ENCODE peak calls at places on chromosomes 1 and 21, in four cellular contexts. O is central memory CD4-positive, alpha-beta T cell; R is Calu3; T is T-cell. Y is an unnamed sample.
A peak's percentile ranks its signal among the peaks of the same experiment; 100 is the strongest.

GRCh38 chr1:47485817-47486216 is 48.0 kb downstream of the FOXD2 start:
- DNase-seq in O (no peak), R (no peak), T (no peak), Y (no peak)

GRCh38 chr1:47934243-47934805 is 62.9 kb downstream of the TRABD2B start:
- DNase-seq in R (no peak), O (no peak), T (no peak), Y (no peak)

GRCh38 chr1:94247146-94248094 is 10.0 kb upstream of the ARHGAP29 start:
- DNase-seq in O (no peak), R (peak; percentile 95), T (no peak), Y (no peak)

GRCh38 chr1:169163059-169163458 is 56.6 kb downstream of the ATP1B1 start:
- DNase-seq in R (peak; percentile 21), T (no peak), O (no peak), Y (no peak)

GRCh38 chr21:41217656-41218380 is 49.9 kb downstream of the BACE2 start:
- DNase-seq in R (peak; percentile 53), T (no peak), O (no peak), Y (no peak)

GRCh38 chr1:157137051-157137772 is 983 bp downstream of the ETV3 start:
- DNase-seq in O (peak; percentile 11), T (no peak), R (peak; percentile 18), Y (no peak)

GRCh38 chr1:18010408-18010807 is 97.2 kb upstream of the IGSF21 start:
- DNase-seq in T (no peak), R (no peak), O (no peak), Y (no peak)

GRCh38 chr21:46024983-46025860 is 43.7 kb downstream of the COL6A1 start:
- DNase-seq in R (no peak), T (no peak), O (no peak), Y (no peak)

GRCh38 chr1:94970783-94971182 is 43.9 kb upstream of the CNN3 start:
- DNase-seq in T (no peak), R (no peak), O (no peak), Y (no peak)

GRCh38 chr1:84753516-84754375 is 63.5 kb upstream of the SSX2IP start:
- DNase-seq in T (peak; percentile 35), R (peak; percentile 76), O (peak; percentile 51), Y (peak; percentile 69)

GRCh38 chr1:246121533-246121932 is 385.5 kb downstream of the SMYD3 start:
- DNase-seq in T (no peak), R (no peak), O (no peak), Y (no peak)

GRCh38 chr1:22105611-22106207 is 37.2 kb downstream of the WNT4 start:
- DNase-seq in O (peak; percentile 44), T (no peak), R (peak; percentile 12), Y (no peak)

GRCh38 chr1:56526571-56527174 is 52.7 kb downstream of the PLPP3 start:
- DNase-seq in R (no peak), T (no peak), O (no peak), Y (no peak)